ENCODE peak calls at places on chromosomes 7 and 10, in eight cellular contexts. One of them, this sample, is unnamed.

GRCh38 chr7:974172-974571 is 1.2 kb downstream of the COX19 start:
- DNase-seq in tibial nerve: no peak
- DNase-seq in HCT116: no peak
- DNase-seq in thoracic aorta: no peak
- DNase-seq in mammary epithelial cell: peak
- DNase-seq in BE2C: no peak
- DNase-seq in activated CD8-positive, alpha-beta T cell treated with anti-CD3 and anti-CD28 coated beads for 36 hours: no peak
- DNase-seq in nephron progenitor cell: no peak
- DNase-seq in this sample: no peak

GRCh38 chr7:106731207-106731606 is 70.2 kb upstream of the CCDC71L start:
- DNase-seq in tibial nerve: no peak
- DNase-seq in mammary epithelial cell: no peak
- DNase-seq in nephron progenitor cell: no peak
- DNase-seq in activated CD8-positive, alpha-beta T cell treated with anti-CD3 and anti-CD28 coated beads for 36 hours: no peak
- DNase-seq in BE2C: no peak
- DNase-seq in thoracic aorta: no peak
- DNase-seq in HCT116: no peak
- DNase-seq in this sample: peak

GRCh38 chr7:21944616-21945373 is 904 bp downstream of the CDCA7L start:
- DNase-seq in nephron progenitor cell: peak
- DNase-seq in thoracic aorta: no peak
- DNase-seq in activated CD8-positive, alpha-beta T cell treated with anti-CD3 and anti-CD28 coated beads for 36 hours: peak
- DNase-seq in BE2C: no peak
- DNase-seq in tibial nerve: no peak
- DNase-seq in HCT116: peak
- DNase-seq in mammary epithelial cell: peak
- DNase-seq in this sample: no peak

GRCh38 chr10:70557876-70558275 is 44.7 kb downstream of the PRF1 start:
- DNase-seq in tibial nerve: no peak
- DNase-seq in activated CD8-positive, alpha-beta T cell treated with anti-CD3 and anti-CD28 coated beads for 36 hours: no peak
- DNase-seq in mammary epithelial cell: no peak
- DNase-seq in thoracic aorta: no peak
- DNase-seq in nephron progenitor cell: no peak
- DNase-seq in HCT116: no peak
- DNase-seq in BE2C: no peak
- DNase-seq in this sample: no peak

GRCh38 chr10:69749180-69750010 is 52.3 kb upstream of the COL13A1 start:
- DNase-seq in BE2C: no peak
- DNase-seq in thoracic aorta: no peak
- DNase-seq in nephron progenitor cell: no peak
- DNase-seq in tibial nerve: no peak
- DNase-seq in HCT116: no peak
- DNase-seq in activated CD8-positive, alpha-beta T cell treated with anti-CD3 and anti-CD28 coated beads for 36 hours: no peak
- DNase-seq in mammary epithelial cell: no peak
- DNase-seq in this sample: no peak

GRCh38 chr7:158070222-158070920 is 517.3 kb downstream of the PTPRN2 start:
- DNase-seq in mammary epithelial cell: no peak
- DNase-seq in activated CD8-positive, alpha-beta T cell treated with anti-CD3 and anti-CD28 coated beads for 36 hours: no peak
- DNase-seq in nephron progenitor cell: no peak
- DNase-seq in BE2C: no peak
- DNase-seq in tibial nerve: no peak
- DNase-seq in thoracic aorta: no peak
- DNase-seq in HCT116: no peak
- DNase-seq in this sample: no peak

GRCh38 chr7:108813247-108814014 is 243.8 kb downstream of the DNAJB9 start:
- DNase-seq in activated CD8-positive, alpha-beta T cell treated with anti-CD3 and anti-CD28 coated beads for 36 hours: peak
- DNase-seq in tibial nerve: no peak
- DNase-seq in BE2C: peak
- DNase-seq in HCT116: no peak
- DNase-seq in nephron progenitor cell: no peak
- DNase-seq in thoracic aorta: no peak
- DNase-seq in mammary epithelial cell: no peak
- DNase-seq in this sample: no peak

GRCh38 chr10:88660593-88660884 is 3.7 kb upstream of the LIPF start:
- DNase-seq in HCT116: no peak
- DNase-seq in activated CD8-positive, alpha-beta T cell treated with anti-CD3 and anti-CD28 coated beads for 36 hours: no peak
- DNase-seq in mammary epithelial cell: no peak
- DNase-seq in BE2C: no peak
- DNase-seq in nephron progenitor cell: no peak
- DNase-seq in tibial nerve: no peak
- DNase-seq in thoracic aorta: no peak
- DNase-seq in this sample: no peak

GRCh38 chr7:88091988-88092675 is 127.7 kb downstream of the SRI start:
- DNase-seq in BE2C: no peak
- DNase-seq in HCT116: no peak
- DNase-seq in tibial nerve: no peak
- DNase-seq in mammary epithelial cell: no peak
- DNase-seq in nephron progenitor cell: no peak
- DNase-seq in thoracic aorta: no peak
- DNase-seq in activated CD8-positive, alpha-beta T cell treated with anti-CD3 and anti-CD28 coated beads for 36 hours: no peak
- DNase-seq in this sample: no peak

GRCh38 chr10:24307173-24307572 is 98.2 kb downstream of the KIAA1217 start:
- DNase-seq in mammary epithelial cell: no peak
- DNase-seq in BE2C: no peak
- DNase-seq in activated CD8-positive, alpha-beta T cell treated with anti-CD3 and anti-CD28 coated beads for 36 hours: no peak
- DNase-seq in thoracic aorta: no peak
- DNase-seq in tibial nerve: no peak
- DNase-seq in HCT116: no peak
- DNase-seq in nephron progenitor cell: no peak
- DNase-seq in this sample: no peak

GRCh38 chr10:3494131-3494878 is 290.7 kb downstream of the KLF6 start:
- DNase-seq in BE2C: no peak
- DNase-seq in thoracic aorta: no peak
- DNase-seq in activated CD8-positive, alpha-beta T cell treated with anti-CD3 and anti-CD28 coated beads for 36 hours: no peak
- DNase-seq in HCT116: no peak
- DNase-seq in nephron progenitor cell: no peak
- DNase-seq in tibial nerve: no peak
- DNase-seq in mammary epithelial cell: no peak
- DNase-seq in this sample: no peak

GRCh38 chr10:86363184-86363832 is 3.3 kb downstream of the GRID1 start:
- DNase-seq in BE2C: no peak
- DNase-seq in HCT116: no peak
- DNase-seq in thoracic aorta: no peak
- DNase-seq in mammary epithelial cell: peak
- DNase-seq in tibial nerve: no peak
- DNase-seq in nephron progenitor cell: peak
- DNase-seq in activated CD8-positive, alpha-beta T cell treated with anti-CD3 and anti-CD28 coated beads for 36 hours: peak
- DNase-seq in this sample: peak
- TF ChIP-seq CTCF in BE2C: no peak
- TF ChIP-seq CTCF in HCT116: no peak
- TF ChIP-seq CTCF in thoracic aorta: peak
- TF ChIP-seq CTCF in mammary epithelial cell: no peak
- TF ChIP-seq CTCF in tibial nerve: peak
- TF ChIP-seq CTCF in nephron progenitor cell: peak
- TF ChIP-seq CTCF in activated CD8-positive, alpha-beta T cell treated with anti-CD3 and anti-CD28 coated beads for 36 hours: no peak
- TF ChIP-seq CTCF in this sample: peak

DNA sequence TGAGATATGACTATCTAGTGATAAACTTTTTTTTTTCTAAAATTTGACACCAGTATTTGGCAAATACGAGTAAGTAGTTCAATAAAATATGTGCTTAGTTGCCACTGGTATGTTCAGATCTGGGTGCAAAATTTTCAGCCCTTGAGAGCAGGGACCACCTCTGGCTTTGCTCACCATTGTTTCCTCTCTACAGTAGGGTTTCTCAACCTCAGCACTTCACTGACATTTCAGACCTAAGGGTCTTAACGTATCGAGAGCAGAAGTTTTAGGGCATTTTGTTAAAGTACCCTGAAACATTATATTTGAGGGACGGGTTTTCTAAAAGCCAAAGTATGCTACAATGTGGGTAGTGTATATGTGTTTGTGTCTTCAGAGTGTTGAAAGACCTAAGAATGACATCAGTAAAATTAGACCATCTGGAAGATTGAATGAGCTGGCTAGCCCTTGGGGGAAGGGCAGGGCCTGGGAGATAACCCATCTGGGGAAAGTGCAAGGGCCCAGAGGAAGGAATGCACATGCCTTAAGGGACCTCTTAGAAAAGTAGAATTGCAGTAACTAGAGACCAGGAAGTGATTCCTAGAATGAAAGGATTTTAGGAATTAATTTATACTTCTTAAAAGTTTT is 11.8 kb downstream of the BZW2 start:
- DNase-seq in mammary epithelial cell: peak
- DNase-seq in tibial nerve: no peak
- DNase-seq in activated CD8-positive, alpha-beta T cell treated with anti-CD3 and anti-CD28 coated beads for 36 hours: no peak
- DNase-seq in thoracic aorta: no peak
- DNase-seq in BE2C: peak
- DNase-seq in nephron progenitor cell: no peak
- DNase-seq in HCT116: no peak
- DNase-seq in this sample: no peak
- TF ChIP-seq CTCF in mammary epithelial cell: peak
- TF ChIP-seq CTCF in tibial nerve: no peak
- TF ChIP-seq CTCF in activated CD8-positive, alpha-beta T cell treated with anti-CD3 and anti-CD28 coated beads for 36 hours: no peak
- TF ChIP-seq CTCF in thoracic aorta: no peak
- TF ChIP-seq CTCF in BE2C: no peak
- TF ChIP-seq CTCF in nephron progenitor cell: no peak
- TF ChIP-seq CTCF in HCT116: peak
- TF ChIP-seq CTCF in this sample: no peak

GRCh38 chr7:100627238-100627549 is 14.2 kb downstream of the TFR2 start:
- DNase-seq in activated CD8-positive, alpha-beta T cell treated with anti-CD3 and anti-CD28 coated beads for 36 hours: no peak
- DNase-seq in tibial nerve: no peak
- DNase-seq in mammary epithelial cell: no peak
- DNase-seq in HCT116: no peak
- DNase-seq in thoracic aorta: no peak
- DNase-seq in BE2C: no peak
- DNase-seq in nephron progenitor cell: no peak
- DNase-seq in this sample: no peak

GRCh38 chr7:100630066-100630465 is 11.3 kb downstream of the TFR2 start:
- DNase-seq in BE2C: no peak
- DNase-seq in mammary epithelial cell: no peak
- DNase-seq in thoracic aorta: no peak
- DNase-seq in activated CD8-positive, alpha-beta T cell treated with anti-CD3 and anti-CD28 coated beads for 36 hours: no peak
- DNase-seq in HCT116: no peak
- DNase-seq in tibial nerve: no peak
- DNase-seq in nephron progenitor cell: no peak
- DNase-seq in this sample: no peak

GRCh38 chr7:100629117-100629711 is 12.1 kb downstream of the TFR2 start:
- DNase-seq in tibial nerve: no peak
- DNase-seq in activated CD8-positive, alpha-beta T cell treated with anti-CD3 and anti-CD28 coated beads for 36 hours: peak
- DNase-seq in HCT116: peak
- DNase-seq in nephron progenitor cell: peak
- DNase-seq in mammary epithelial cell: no peak
- DNase-seq in thoracic aorta: no peak
- DNase-seq in BE2C: peak
- DNase-seq in this sample: no peak

DNA sequence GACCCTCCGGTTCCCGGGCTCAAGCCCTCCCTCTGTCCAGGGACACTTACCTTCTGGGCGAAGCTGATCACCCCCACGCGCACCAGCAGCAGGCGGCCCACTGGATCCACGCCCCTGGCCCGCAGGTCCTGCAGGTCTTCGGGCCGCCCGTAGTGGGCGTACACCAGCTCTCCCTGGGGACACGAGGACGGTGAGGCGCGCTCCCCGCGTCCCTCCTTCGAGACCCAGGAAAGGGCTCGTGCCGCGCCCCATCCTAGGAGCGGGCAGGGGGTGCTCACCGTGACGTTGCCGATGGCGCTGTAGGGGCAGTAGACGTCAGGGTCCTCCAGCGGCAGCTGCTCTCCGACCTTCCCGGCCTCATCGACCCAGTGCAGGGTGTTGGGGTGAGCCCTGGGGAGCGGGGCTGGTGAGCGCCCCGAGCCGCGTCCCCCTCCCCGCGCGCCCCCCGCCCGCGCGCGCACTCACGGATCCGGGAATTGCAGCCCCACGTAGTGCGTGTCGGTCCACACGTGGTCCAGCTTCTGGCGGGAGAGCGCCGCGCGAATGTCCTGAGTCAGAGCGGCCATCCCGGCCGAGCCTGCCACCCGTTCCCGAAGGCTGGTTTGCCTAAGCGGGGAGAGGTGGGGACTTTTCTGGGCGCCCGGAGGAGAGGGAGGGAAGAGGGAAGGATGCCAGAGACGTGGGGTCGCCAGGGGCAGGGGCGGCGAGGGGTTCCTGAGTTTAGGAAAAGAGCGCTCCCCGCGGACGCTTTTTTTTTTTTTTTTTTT is 8.2 kb downstream of the TFR2 start:
- DNase-seq in mammary epithelial cell: peak
- DNase-seq in BE2C: peak
- DNase-seq in thoracic aorta: no peak
- DNase-seq in tibial nerve: no peak
- DNase-seq in activated CD8-positive, alpha-beta T cell treated with anti-CD3 and anti-CD28 coated beads for 36 hours: peak
- DNase-seq in HCT116: no peak
- DNase-seq in nephron progenitor cell: peak
- DNase-seq in this sample: peak
- TF ChIP-seq CTCF in mammary epithelial cell: peak
- TF ChIP-seq CTCF in BE2C: peak
- TF ChIP-seq CTCF in thoracic aorta: no peak
- TF ChIP-seq CTCF in tibial nerve: peak
- TF ChIP-seq CTCF in activated CD8-positive, alpha-beta T cell treated with anti-CD3 and anti-CD28 coated beads for 36 hours: peak
- TF ChIP-seq CTCF in HCT116: peak
- TF ChIP-seq CTCF in nephron progenitor cell: peak
- TF ChIP-seq CTCF in this sample: peak

GRCh38 chr10:97000487-97001182 is 168.5 kb downstream of the LCOR start:
- DNase-seq in thoracic aorta: no peak
- DNase-seq in nephron progenitor cell: no peak
- DNase-seq in HCT116: no peak
- DNase-seq in tibial nerve: no peak
- DNase-seq in mammary epithelial cell: no peak
- DNase-seq in activated CD8-positive, alpha-beta T cell treated with anti-CD3 and anti-CD28 coated beads for 36 hours: no peak
- DNase-seq in BE2C: no peak
- DNase-seq in this sample: no peak
- TF ChIP-seq CTCF in thoracic aorta: no peak
- TF ChIP-seq CTCF in nephron progenitor cell: no peak
- TF ChIP-seq CTCF in HCT116: no peak
- TF ChIP-seq CTCF in tibial nerve: no peak
- TF ChIP-seq CTCF in mammary epithelial cell: no peak
- TF ChIP-seq CTCF in activated CD8-positive, alpha-beta T cell treated with anti-CD3 and anti-CD28 coated beads for 36 hours: no peak
- TF ChIP-seq CTCF in BE2C: no peak
- TF ChIP-seq CTCF in this sample: no peak

DNA sequence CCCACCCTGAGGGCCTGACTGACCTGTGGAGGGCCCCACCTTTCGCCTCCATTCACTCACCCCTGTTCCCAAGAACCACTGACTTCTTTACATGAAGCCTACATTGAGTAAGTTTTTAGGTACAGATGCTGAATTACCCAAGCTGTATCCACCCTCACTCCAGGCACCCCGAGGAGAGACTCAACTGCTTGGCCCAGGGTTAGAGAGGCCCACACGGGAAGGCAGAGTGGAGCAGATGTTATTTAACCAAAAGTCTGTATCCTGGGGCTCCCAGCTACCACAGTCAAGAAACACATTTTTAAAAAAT is 213.1 kb upstream of the FRMD4A start:
- DNase-seq in activated CD8-positive, alpha-beta T cell treated with anti-CD3 and anti-CD28 coated beads for 36 hours: no peak
- DNase-seq in tibial nerve: no peak
- DNase-seq in thoracic aorta: no peak
- DNase-seq in HCT116: no peak
- DNase-seq in nephron progenitor cell: no peak
- DNase-seq in mammary epithelial cell: no peak
- DNase-seq in BE2C: no peak
- DNase-seq in this sample: no peak
- TF ChIP-seq CTCF in activated CD8-positive, alpha-beta T cell treated with anti-CD3 and anti-CD28 coated beads for 36 hours: no peak
- TF ChIP-seq CTCF in tibial nerve: no peak
- TF ChIP-seq CTCF in thoracic aorta: no peak
- TF ChIP-seq CTCF in HCT116: no peak
- TF ChIP-seq CTCF in nephron progenitor cell: no peak
- TF ChIP-seq CTCF in mammary epithelial cell: no peak
- TF ChIP-seq CTCF in BE2C: no peak
- TF ChIP-seq CTCF in this sample: no peak

GRCh38 chr7:84982199-84982598 is 204.7 kb downstream of the SEMA3D start:
- DNase-seq in activated CD8-positive, alpha-beta T cell treated with anti-CD3 and anti-CD28 coated beads for 36 hours: no peak
- DNase-seq in tibial nerve: no peak
- DNase-seq in mammary epithelial cell: peak
- DNase-seq in thoracic aorta: no peak
- DNase-seq in HCT116: no peak
- DNase-seq in nephron progenitor cell: no peak
- DNase-seq in BE2C: no peak
- DNase-seq in this sample: no peak

GRCh38 chr7:84981038-84981601 is 205.7 kb downstream of the SEMA3D start:
- DNase-seq in BE2C: peak
- DNase-seq in activated CD8-positive, alpha-beta T cell treated with anti-CD3 and anti-CD28 coated beads for 36 hours: no peak
- DNase-seq in tibial nerve: no peak
- DNase-seq in mammary epithelial cell: peak
- DNase-seq in HCT116: no peak
- DNase-seq in thoracic aorta: no peak
- DNase-seq in nephron progenitor cell: no peak
- DNase-seq in this sample: no peak

GRCh38 chr7:84985073-84985784 is 201.6 kb downstream of the SEMA3D start:
- DNase-seq in activated CD8-positive, alpha-beta T cell treated with anti-CD3 and anti-CD28 coated beads for 36 hours: no peak
- DNase-seq in tibial nerve: no peak
- DNase-seq in mammary epithelial cell: no peak
- DNase-seq in nephron progenitor cell: no peak
- DNase-seq in thoracic aorta: no peak
- DNase-seq in BE2C: no peak
- DNase-seq in HCT116: no peak
- DNase-seq in this sample: no peak
- TF ChIP-seq CTCF in activated CD8-positive, alpha-beta T cell treated with anti-CD3 and anti-CD28 coated beads for 36 hours: no peak
- TF ChIP-seq CTCF in tibial nerve: no peak
- TF ChIP-seq CTCF in mammary epithelial cell: no peak
- TF ChIP-seq CTCF in nephron progenitor cell: no peak
- TF ChIP-seq CTCF in thoracic aorta: no peak
- TF ChIP-seq CTCF in BE2C: no peak
- TF ChIP-seq CTCF in HCT116: no peak
- TF ChIP-seq CTCF in this sample: no peak